ENCODE peak calls at places on chromosome 21, in nine cellular contexts. J, E, F, C, Z, L, T, K and D are unnamed samples.

GRCh38 chr21:17524635-17525034 is 11.8 kb downstream of the CXADR start:
- DNase-seq in J (no peak), E (no peak), F (no peak), C (no peak), Z (no peak), L (no peak), T (no peak), K (no peak), D (no peak)

GRCh38 chr21:32520885-32521735 is 64.2 kb downstream of the TCP10L start:
- DNase-seq in J (no peak), E (peak), F (no peak), C (peak), Z (no peak), L (no peak), T (no peak), K (peak), D (peak)

GRCh38 chr21:41899431-41900202 is 20.5 kb upstream of the PRDM15 start:
- DNase-seq in J (peak), E (no peak), F (no peak), C (no peak), Z (peak), L (peak), T (no peak), K (no peak), D (no peak)

GRCh38 chr21:37914211-37914900 is 1.9 kb downstream of the KCNJ6 start:
- DNase-seq in J (no peak), E (no peak), F (peak), C (peak), Z (peak), L (no peak), T (no peak), K (peak), D (peak)

GRCh38 chr21:36156815-36157670 is at the start of gene DOP1B:
- DNase-seq in J (no peak), E (peak), F (peak), C (no peak), Z (peak), L (peak), T (no peak), K (peak), D (no peak)

GRCh38 chr21:28136687-28137086 is 856.0 kb downstream of the LTN1 start:
- DNase-seq in J (no peak), E (no peak), F (no peak), C (peak), Z (no peak), L (no peak), T (no peak), K (peak), D (no peak)

GRCh38 chr21:45724994-45725843 is 81.7 kb downstream of the PCBP3 start:
- DNase-seq in J (no peak), E (no peak), F (no peak), C (no peak), Z (no peak), L (no peak), T (no peak), K (no peak), D (no peak)

GRCh38 chr21:44785620-44786344 is 15.8 kb downstream of the UBE2G2 start:
- DNase-seq in J (no peak), E (no peak), F (peak), C (no peak), Z (no peak), L (no peak), T (no peak), K (peak), D (no peak)

GRCh38 chr21:40204956-40205355 is 337.7 kb downstream of the PCP4 start:
- DNase-seq in J (no peak), E (no peak), F (peak), C (no peak), Z (no peak), L (no peak), T (no peak), K (no peak), D (no peak)